ENCODE peak calls at places on chromosomes 2 and 18, in nine cellular contexts. F, W, H, Y, A, V, K, I and L are unnamed samples.

GRCh38 chr2:235402444-235402843 is 91.4 kb upstream of the AGAP1 start:
- DNase-seq in A (no peak), Y (no peak), V (no peak), F (no peak), H (no peak), I (no peak), W (no peak), K (peak; percentile 29), L (no peak)

GRCh38 chr2:38092196-38092902 is 16.4 kb upstream of the CYP1B1 start:
- DNase-seq in I (no peak), V (no peak), A (no peak), F (no peak), H (peak; percentile 48), W (no peak), Y (no peak), K (no peak), L (peak; percentile 80)

GRCh38 chr2:98839292-98839691 is 96.7 kb downstream of the CRACDL start:
- DNase-seq in V (no peak), K (no peak), W (no peak), Y (no peak), F (no peak), H (peak; percentile 56), I (no peak), A (no peak), L (peak; percentile 19)

GRCh38 chr2:120005834-120006521 is 6.9 kb upstream of the EPB41L5 start:
- DNase-seq in W (no peak), Y (no peak), V (no peak), H (no peak), A (no peak), F (no peak), K (no peak), I (no peak), L (no peak)

GRCh38 chr2:55885129-55885943 is 38.2 kb downstream of the EFEMP1 start:
- DNase-seq in K (peak; percentile 38), W (peak; percentile 60), H (peak; percentile 91), A (no peak), V (no peak), I (no peak), Y (no peak), F (no peak), L (peak; percentile 96)

GRCh38 chr2:171521361-171522056 is 765 bp upstream of the CYBRD1 start:
- DNase-seq in K (no peak), H (no peak), W (peak; percentile 74), F (no peak), I (no peak), A (no peak), V (no peak), Y (no peak), L (no peak)

GRCh38 chr18:12766986-12767433 is 64.2 kb downstream of the PSMG2 start:
- DNase-seq in V (no peak), W (no peak), Y (no peak), F (no peak), K (no peak), A (no peak), I (no peak), H (no peak), L (no peak)

GRCh38 chr2:216696751-216697560 is 1.6 kb upstream of the IGFBP5 start:
- DNase-seq in H (peak; percentile 53), V (no peak), A (peak; percentile 33), F (no peak), I (no peak), K (peak; percentile 35), W (peak; percentile 45), Y (peak; percentile 59), L (peak; percentile 71)

GRCh38 chr2:71746946-71747501 is 293.7 kb downstream of the DYSF start:
- DNase-seq in A (no peak), I (no peak), W (no peak), Y (no peak), K (peak; percentile 29), F (no peak), V (no peak), H (peak; percentile 64), L (no peak)

GRCh38 chr2:23327897-23328296 is 57.1 kb upstream of the KLHL29 start:
- DNase-seq in I (no peak), W (no peak), Y (no peak), F (no peak), H (no peak), A (no peak), K (no peak), V (no peak), L (no peak)

GRCh38 chr2:207131634-207132418 is 33.9 kb downstream of the KLF7 start:
- DNase-seq in A (no peak), V (no peak), Y (peak; percentile 17), K (no peak), F (no peak), I (no peak), H (no peak), W (no peak), L (no peak)

GRCh38 chr2:142974288-142975024 is 97.0 kb downstream of the KYNU start:
- DNase-seq in A (no peak), F (no peak), I (no peak), H (peak; percentile 15), W (no peak), K (peak; percentile 54), V (no peak), Y (no peak), L (peak; percentile 55)

GRCh38 chr2:36554531-36554930 is 43.4 kb downstream of the FEZ2 start:
- DNase-seq in H (no peak), V (no peak), I (no peak), W (no peak), F (no peak), A (no peak), Y (no peak), K (no peak), L (no peak)

GRCh38 chr2:75064691-75065396 is 106.4 kb downstream of the POLE4 start:
- DNase-seq in F (peak; percentile 48), A (peak; percentile 33), V (peak; percentile 54), K (peak; percentile 75), I (peak; percentile 31), W (peak; percentile 72), H (peak; percentile 61), Y (peak; percentile 55), L (peak; percentile 58)

GRCh38 chr18:5669585-5669984 is 125.8 kb upstream of the EPB41L3 start:
- DNase-seq in V (no peak), K (no peak), F (no peak), A (no peak), Y (no peak), H (no peak), I (no peak), W (no peak), L (no peak)

GRCh38 chr2:69916151-69916550 is 1.2 kb downstream of the MXD1 start:
- DNase-seq in V (no peak), W (peak; percentile 42), A (no peak), I (no peak), Y (no peak), K (no peak), F (no peak), H (no peak), L (peak; percentile 35)

GRCh38 chr2:99421469-99421868 is 68.3 kb downstream of the REV1 start:
- DNase-seq in F (no peak), V (no peak), A (no peak), H (peak; percentile 29), W (no peak), Y (no peak), I (no peak), K (no peak), L (peak; percentile 62)

GRCh38 chr18:54558609-54559585 is 32.1 kb upstream of the DYNAP start:
- DNase-seq in A (no peak), K (peak; percentile 34), Y (no peak), I (no peak), F (no peak), H (peak; percentile 5), V (no peak), W (peak; percentile 58), L (peak; percentile 3)

GRCh38 chr2:239598011-239598731 is 197.4 kb upstream of the HDAC4 start:
- DNase-seq in K (no peak), A (no peak), Y (no peak), W (no peak), V (no peak), I (no peak), F (no peak), H (no peak), L (no peak)

GRCh38 chr2:44751754-44752479 is 189.6 kb upstream of the SIX3 start:
- DNase-seq in H (no peak), V (no peak), F (no peak), W (peak; percentile 31), I (no peak), A (peak; percentile 43), K (no peak), Y (no peak), L (no peak)

GRCh38 chr18:22378672-22379282 is 38.9 kb downstream of the CTAGE1 start:
- DNase-seq in Y (no peak), K (peak; percentile 63), I (no peak), H (peak; percentile 48), V (no peak), A (no peak), F (no peak), W (peak; percentile 14), L (peak; percentile 30)

GRCh38 chr2:23069935-23070334 is 315.0 kb upstream of the KLHL29 start:
- DNase-seq in W (no peak), K (no peak), I (no peak), V (no peak), H (no peak), Y (no peak), A (peak; percentile 34), F (no peak), L (no peak)

GRCh38 chr18:75031717-75032317 is 177.1 kb downstream of the PTGR3 start:
- DNase-seq in F (no peak), I (no peak), Y (no peak), W (no peak), V (no peak), A (no peak), K (no peak), H (no peak), L (peak; percentile 35)

GRCh38 chr2:23027396-23027795 is 357.6 kb upstream of the KLHL29 start:
- DNase-seq in A (no peak), H (no peak), W (no peak), V (no peak), I (no peak), F (no peak), K (no peak), Y (no peak), L (no peak)

GRCh38 chr18:76258209-76258608 is 236.8 kb downstream of the ZNF516 start:
- DNase-seq in K (no peak), W (no peak), H (no peak), A (no peak), I (no peak), Y (no peak), V (no peak), F (no peak), L (peak; percentile 19)

GRCh38 chr2:144780983-144781382 is 261.1 kb upstream of the ZEB2 start:
- DNase-seq in A (peak; percentile 33), K (no peak), V (no peak), W (no peak), F (no peak), Y (peak; percentile 42), I (no peak), H (peak; percentile 18), L (no peak)

GRCh38 chr2:186422226-186422625 is 63.8 kb upstream of the ZC3H15 start:
- DNase-seq in A (no peak), H (peak; percentile 47), K (no peak), W (no peak), V (peak; percentile 41), I (no peak), Y (no peak), F (no peak), L (peak; percentile 96)

GRCh38 chr2:27494284-27494943 is 586 bp downstream of the FNDC4 start:
- DNase-seq in W (peak; percentile 60), A (no peak), K (peak; percentile 11), Y (no peak), V (no peak), F (peak; percentile 18), I (no peak), H (peak; percentile 34), L (peak; percentile 20)

GRCh38 chr2:55155764-55156221 is 76.3 kb downstream of the CLHC1 start:
- DNase-seq in Y (no peak), I (no peak), F (no peak), W (no peak), V (no peak), A (no peak), K (no peak), H (peak; percentile 80), L (peak; percentile 77)